ENCODE peak calls at places on chromosomes 2 and 18, in ten cellular contexts. One of them, this sample, is unnamed.

GRCh38 chr18:70333757-70334156 is 44.9 kb downstream of the SOCS6 start:
- DNase-seq in NCI-H446: no peak
- DNase-seq in hypothalamus: no peak
- DNase-seq in breast epithelium: no peak
- DNase-seq in GM04504: peak
- DNase-seq in effector memory CD4-positive, alpha-beta T cell: no peak
- DNase-seq in NCI-H1436: no peak
- DNase-seq in activated naive CD4-positive, alpha-beta T cell: no peak
- DNase-seq in lung: peak
- DNase-seq in H54: peak
- DNase-seq in this sample: no peak

GRCh38 chr2:108583903-108584520 is 49.7 kb downstream of the LIMS1 start:
- DNase-seq in NCI-H446: peak
- DNase-seq in hypothalamus: no peak
- DNase-seq in breast epithelium: peak
- DNase-seq in GM04504: peak
- DNase-seq in effector memory CD4-positive, alpha-beta T cell: peak
- DNase-seq in NCI-H1436: peak
- DNase-seq in activated naive CD4-positive, alpha-beta T cell: peak
- DNase-seq in lung: peak
- DNase-seq in H54: peak
- DNase-seq in this sample: peak

GRCh38 chr2:233034091-233034882 is 1.8 kb downstream of the NEU2 start:
- DNase-seq in NCI-H446: no peak
- DNase-seq in hypothalamus: no peak
- DNase-seq in breast epithelium: no peak
- DNase-seq in GM04504: no peak
- DNase-seq in effector memory CD4-positive, alpha-beta T cell: no peak
- DNase-seq in NCI-H1436: no peak
- DNase-seq in activated naive CD4-positive, alpha-beta T cell: no peak
- DNase-seq in lung: no peak
- DNase-seq in H54: no peak
- DNase-seq in this sample: no peak

GRCh38 chr18:78977627-78978271 is 1.9 kb upstream of the SALL3 start:
- DNase-seq in NCI-H446: no peak
- DNase-seq in hypothalamus: no peak
- DNase-seq in breast epithelium: no peak
- DNase-seq in GM04504: no peak
- DNase-seq in effector memory CD4-positive, alpha-beta T cell: no peak
- DNase-seq in NCI-H1436: no peak
- DNase-seq in activated naive CD4-positive, alpha-beta T cell: no peak
- DNase-seq in lung: no peak
- DNase-seq in H54: no peak
- DNase-seq in this sample: no peak

GRCh38 chr2:68465081-68465916 is 1.8 kb downstream of the FBXO48 start:
- DNase-seq in NCI-H446: no peak
- DNase-seq in hypothalamus: no peak
- DNase-seq in breast epithelium: no peak
- DNase-seq in GM04504: peak
- DNase-seq in effector memory CD4-positive, alpha-beta T cell: peak
- DNase-seq in NCI-H1436: no peak
- DNase-seq in activated naive CD4-positive, alpha-beta T cell: no peak
- DNase-seq in lung: no peak
- DNase-seq in H54: no peak
- DNase-seq in this sample: no peak

GRCh38 chr2:230691005-230691647 is 21.5 kb upstream of the CAB39 start:
- DNase-seq in NCI-H446: no peak
- DNase-seq in hypothalamus: no peak
- DNase-seq in breast epithelium: no peak
- DNase-seq in GM04504: no peak
- DNase-seq in effector memory CD4-positive, alpha-beta T cell: no peak
- DNase-seq in NCI-H1436: no peak
- DNase-seq in activated naive CD4-positive, alpha-beta T cell: no peak
- DNase-seq in lung: no peak
- DNase-seq in H54: peak
- DNase-seq in this sample: no peak

GRCh38 chr2:106034325-106034724 is 159.8 kb downstream of the UXS1 start:
- DNase-seq in NCI-H446: no peak
- DNase-seq in hypothalamus: no peak
- DNase-seq in breast epithelium: no peak
- DNase-seq in GM04504: no peak
- DNase-seq in effector memory CD4-positive, alpha-beta T cell: no peak
- DNase-seq in NCI-H1436: no peak
- DNase-seq in activated naive CD4-positive, alpha-beta T cell: no peak
- DNase-seq in lung: no peak
- DNase-seq in H54: no peak
- DNase-seq in this sample: no peak

GRCh38 chr18:54968807-54969206 is 9.5 kb upstream of the CCDC68 start:
- DNase-seq in NCI-H446: no peak
- DNase-seq in hypothalamus: no peak
- DNase-seq in breast epithelium: no peak
- DNase-seq in GM04504: no peak
- DNase-seq in effector memory CD4-positive, alpha-beta T cell: no peak
- DNase-seq in NCI-H1436: no peak
- DNase-seq in activated naive CD4-positive, alpha-beta T cell: no peak
- DNase-seq in lung: no peak
- DNase-seq in H54: no peak
- DNase-seq in this sample: no peak

GRCh38 chr2:217162533-217162932 is 302.7 kb upstream of the TNP1 start:
- DNase-seq in NCI-H446: no peak
- DNase-seq in hypothalamus: no peak
- DNase-seq in breast epithelium: peak
- DNase-seq in GM04504: peak
- DNase-seq in effector memory CD4-positive, alpha-beta T cell: no peak
- DNase-seq in NCI-H1436: no peak
- DNase-seq in activated naive CD4-positive, alpha-beta T cell: no peak
- DNase-seq in lung: no peak
- DNase-seq in H54: no peak
- DNase-seq in this sample: peak

GRCh38 chr2:101758001-101758400 is 60.5 kb downstream of the MAP4K4 start:
- DNase-seq in NCI-H446: no peak
- DNase-seq in hypothalamus: no peak
- DNase-seq in breast epithelium: no peak
- DNase-seq in GM04504: no peak
- DNase-seq in effector memory CD4-positive, alpha-beta T cell: no peak
- DNase-seq in NCI-H1436: no peak
- DNase-seq in activated naive CD4-positive, alpha-beta T cell: no peak
- DNase-seq in lung: no peak
- DNase-seq in H54: no peak
- DNase-seq in this sample: no peak

GRCh38 chr2:190334479-190335224 is 8.7 kb upstream of the INPP1 start:
- DNase-seq in NCI-H446: no peak
- DNase-seq in hypothalamus: no peak
- DNase-seq in breast epithelium: no peak
- DNase-seq in GM04504: no peak
- DNase-seq in effector memory CD4-positive, alpha-beta T cell: no peak
- DNase-seq in NCI-H1436: no peak
- DNase-seq in activated naive CD4-positive, alpha-beta T cell: no peak
- DNase-seq in lung: no peak
- DNase-seq in H54: no peak
- DNase-seq in this sample: no peak

GRCh38 chr18:79534356-79534755 is 138.6 kb downstream of the NFATC1 start:
- DNase-seq in NCI-H446: no peak
- DNase-seq in hypothalamus: no peak
- DNase-seq in breast epithelium: no peak
- DNase-seq in GM04504: no peak
- DNase-seq in effector memory CD4-positive, alpha-beta T cell: no peak
- DNase-seq in NCI-H1436: no peak
- DNase-seq in activated naive CD4-positive, alpha-beta T cell: no peak
- DNase-seq in lung: no peak
- DNase-seq in H54: no peak
- DNase-seq in this sample: no peak

GRCh38 chr2:159326569-159327255 is 40.2 kb upstream of the WDSUB1 start:
- DNase-seq in NCI-H446: no peak
- DNase-seq in hypothalamus: no peak
- DNase-seq in breast epithelium: no peak
- DNase-seq in GM04504: peak
- DNase-seq in effector memory CD4-positive, alpha-beta T cell: no peak
- DNase-seq in NCI-H1436: no peak
- DNase-seq in activated naive CD4-positive, alpha-beta T cell: no peak
- DNase-seq in lung: no peak
- DNase-seq in H54: no peak
- DNase-seq in this sample: no peak

GRCh38 chr18:78511666-78512065 is 468.0 kb upstream of the SALL3 start:
- DNase-seq in NCI-H446: no peak
- DNase-seq in hypothalamus: no peak
- DNase-seq in breast epithelium: no peak
- DNase-seq in GM04504: no peak
- DNase-seq in effector memory CD4-positive, alpha-beta T cell: no peak
- DNase-seq in NCI-H1436: no peak
- DNase-seq in activated naive CD4-positive, alpha-beta T cell: no peak
- DNase-seq in lung: no peak
- DNase-seq in H54: no peak
- DNase-seq in this sample: no peak

GRCh38 chr2:55169915-55170314 is 62.2 kb downstream of the CLHC1 start:
- DNase-seq in NCI-H446: no peak
- DNase-seq in hypothalamus: no peak
- DNase-seq in breast epithelium: no peak
- DNase-seq in GM04504: no peak
- DNase-seq in effector memory CD4-positive, alpha-beta T cell: no peak
- DNase-seq in NCI-H1436: no peak
- DNase-seq in activated naive CD4-positive, alpha-beta T cell: no peak
- DNase-seq in lung: no peak
- DNase-seq in H54: no peak
- DNase-seq in this sample: no peak

GRCh38 chr18:56661414-56662101 is 10.4 kb downstream of the WDR7 start:
- DNase-seq in NCI-H446: no peak
- DNase-seq in hypothalamus: no peak
- DNase-seq in breast epithelium: no peak
- DNase-seq in GM04504: no peak
- DNase-seq in effector memory CD4-positive, alpha-beta T cell: no peak
- DNase-seq in NCI-H1436: no peak
- DNase-seq in activated naive CD4-positive, alpha-beta T cell: no peak
- DNase-seq in lung: no peak
- DNase-seq in H54: no peak
- DNase-seq in this sample: no peak

GRCh38 chr2:15732341-15733077 is 140.8 kb downstream of the DDX1 start:
- DNase-seq in NCI-H446: no peak
- DNase-seq in hypothalamus: no peak
- DNase-seq in breast epithelium: no peak
- DNase-seq in GM04504: no peak
- DNase-seq in effector memory CD4-positive, alpha-beta T cell: no peak
- DNase-seq in NCI-H1436: no peak
- DNase-seq in activated naive CD4-positive, alpha-beta T cell: no peak
- DNase-seq in lung: no peak
- DNase-seq in H54: no peak
- DNase-seq in this sample: no peak

GRCh38 chr2:31227711-31228125 is 6.2 kb upstream of the EHD3 start:
- DNase-seq in NCI-H446: no peak
- DNase-seq in hypothalamus: no peak
- DNase-seq in breast epithelium: no peak
- DNase-seq in GM04504: no peak
- DNase-seq in effector memory CD4-positive, alpha-beta T cell: no peak
- DNase-seq in NCI-H1436: peak
- DNase-seq in activated naive CD4-positive, alpha-beta T cell: no peak
- DNase-seq in lung: no peak
- DNase-seq in H54: no peak
- DNase-seq in this sample: no peak

GRCh38 chr2:39510087-39510486 is 73.0 kb upstream of the MAP4K3 start:
- DNase-seq in NCI-H446: no peak
- DNase-seq in hypothalamus: no peak
- DNase-seq in breast epithelium: no peak
- DNase-seq in GM04504: no peak
- DNase-seq in effector memory CD4-positive, alpha-beta T cell: no peak
- DNase-seq in NCI-H1436: no peak
- DNase-seq in activated naive CD4-positive, alpha-beta T cell: no peak
- DNase-seq in lung: no peak
- DNase-seq in H54: no peak
- DNase-seq in this sample: no peak

GRCh38 chr2:233032551-233033320 is at the start of gene NEU2:
- DNase-seq in NCI-H446: no peak
- DNase-seq in hypothalamus: no peak
- DNase-seq in breast epithelium: no peak
- DNase-seq in GM04504: no peak
- DNase-seq in effector memory CD4-positive, alpha-beta T cell: no peak
- DNase-seq in NCI-H1436: no peak
- DNase-seq in activated naive CD4-positive, alpha-beta T cell: no peak
- DNase-seq in lung: no peak
- DNase-seq in H54: no peak
- DNase-seq in this sample: no peak

GRCh38 chr2:46273225-46273863 is 23.9 kb upstream of the EPAS1 start:
- DNase-seq in NCI-H446: no peak
- DNase-seq in hypothalamus: no peak
- DNase-seq in breast epithelium: no peak
- DNase-seq in GM04504: no peak
- DNase-seq in effector memory CD4-positive, alpha-beta T cell: no peak
- DNase-seq in NCI-H1436: no peak
- DNase-seq in activated naive CD4-positive, alpha-beta T cell: no peak
- DNase-seq in lung: no peak
- DNase-seq in H54: no peak
- DNase-seq in this sample: no peak

GRCh38 chr2:36858551-36859365 is 107.6 kb downstream of the STRN start:
- DNase-seq in NCI-H446: no peak
- DNase-seq in hypothalamus: no peak
- DNase-seq in breast epithelium: no peak
- DNase-seq in GM04504: no peak
- DNase-seq in effector memory CD4-positive, alpha-beta T cell: no peak
- DNase-seq in NCI-H1436: no peak
- DNase-seq in activated naive CD4-positive, alpha-beta T cell: no peak
- DNase-seq in lung: no peak
- DNase-seq in H54: no peak
- DNase-seq in this sample: no peak

GRCh38 chr2:98148968-98149697 is 62.2 kb downstream of the VWA3B start:
- DNase-seq in NCI-H446: no peak
- DNase-seq in hypothalamus: no peak
- DNase-seq in breast epithelium: peak
- DNase-seq in GM04504: peak
- DNase-seq in effector memory CD4-positive, alpha-beta T cell: no peak
- DNase-seq in NCI-H1436: no peak
- DNase-seq in activated naive CD4-positive, alpha-beta T cell: no peak
- DNase-seq in lung: no peak
- DNase-seq in H54: peak
- DNase-seq in this sample: no peak

GRCh38 chr18:13436596-13436995 is 218.0 kb downstream of the LDLRAD4 start:
- DNase-seq in NCI-H446: no peak
- DNase-seq in hypothalamus: no peak
- DNase-seq in breast epithelium: no peak
- DNase-seq in GM04504: no peak
- DNase-seq in effector memory CD4-positive, alpha-beta T cell: peak
- DNase-seq in NCI-H1436: no peak
- DNase-seq in activated naive CD4-positive, alpha-beta T cell: no peak
- DNase-seq in lung: no peak
- DNase-seq in H54: no peak
- DNase-seq in this sample: no peak

GRCh38 chr18:59900222-59901128 is 679 bp downstream of the PMAIP1 start:
- DNase-seq in NCI-H446: peak
- DNase-seq in hypothalamus: no peak
- DNase-seq in breast epithelium: peak
- DNase-seq in GM04504: peak
- DNase-seq in effector memory CD4-positive, alpha-beta T cell: peak
- DNase-seq in NCI-H1436: peak
- DNase-seq in activated naive CD4-positive, alpha-beta T cell: peak
- DNase-seq in lung: peak
- DNase-seq in H54: no peak
- DNase-seq in this sample: no peak

GRCh38 chr2:80126596-80127189 is 177.9 kb downstream of the LRRTM1 start:
- DNase-seq in NCI-H446: no peak
- DNase-seq in hypothalamus: no peak
- DNase-seq in breast epithelium: no peak
- DNase-seq in GM04504: no peak
- DNase-seq in effector memory CD4-positive, alpha-beta T cell: no peak
- DNase-seq in NCI-H1436: no peak
- DNase-seq in activated naive CD4-positive, alpha-beta T cell: no peak
- DNase-seq in lung: no peak
- DNase-seq in H54: no peak
- DNase-seq in this sample: no peak

GRCh38 chr2:237697586-237698337 is 70.4 kb downstream of the LRRFIP1 start:
- DNase-seq in NCI-H446: no peak
- DNase-seq in hypothalamus: no peak
- DNase-seq in breast epithelium: no peak
- DNase-seq in GM04504: no peak
- DNase-seq in effector memory CD4-positive, alpha-beta T cell: no peak
- DNase-seq in NCI-H1436: no peak
- DNase-seq in activated naive CD4-positive, alpha-beta T cell: no peak
- DNase-seq in lung: no peak
- DNase-seq in H54: no peak
- DNase-seq in this sample: no peak

GRCh38 chr2:236712304-236712703 is 142.7 kb downstream of the ACKR3 start:
- DNase-seq in NCI-H446: no peak
- DNase-seq in hypothalamus: no peak
- DNase-seq in breast epithelium: no peak
- DNase-seq in GM04504: no peak
- DNase-seq in effector memory CD4-positive, alpha-beta T cell: no peak
- DNase-seq in NCI-H1436: no peak
- DNase-seq in activated naive CD4-positive, alpha-beta T cell: no peak
- DNase-seq in lung: no peak
- DNase-seq in H54: no peak
- DNase-seq in this sample: no peak

This sample was measured in substantia nigra.